ENCODE peak calls at places on chromosome 10, in four cellular contexts. T, S, N and Q are unnamed samples.

GRCh38 chr10:1452777-1453176 is 284.5 kb downstream of the ADARB2 start:
- DNase-seq in T (no peak), S (no peak), N (no peak), Q (no peak)

GRCh38 chr10:46019541-46020343 is 10.7 kb downstream of the NCOA4 start:
- DNase-seq in T (no peak), S (no peak), N (no peak), Q (no peak)

GRCh38 chr10:132550366-132551092 is 12.9 kb downstream of the INPP5A start:
- DNase-seq in T (no peak), S (no peak), N (no peak), Q (no peak)

GRCh38 chr10:30114871-30115270 is 55.5 kb upstream of the JCAD start:
- DNase-seq in T (no peak), S (peak), N (no peak), Q (no peak)

GRCh38 chr10:103678104-103678526 is 177.3 kb downstream of the SH3PXD2A start:
- DNase-seq in T (peak), S (no peak), N (peak), Q (peak)

GRCh38 chr10:119347181-119347974 is 140.0 kb downstream of the GRK5 start:
- DNase-seq in T (no peak), S (no peak), N (no peak), Q (no peak)

GRCh38 chr10:8600192-8600591 is 545.7 kb downstream of the GATA3 start:
- DNase-seq in T (no peak), S (no peak), N (no peak), Q (no peak)

GRCh38 chr10:51196508-51197175 is 122.4 kb downstream of the PRKG1 start:
- DNase-seq in T (no peak), S (no peak), N (no peak), Q (no peak)

GRCh38 chr10:78002541-78003284 is 26.6 kb downstream of the POLR3A start:
- DNase-seq in T (no peak), S (no peak), N (no peak), Q (no peak)

GRCh38 chr10:19531324-19531723 is 284.9 kb upstream of the PLXDC2 start:
- DNase-seq in T (no peak), S (no peak), N (no peak), Q (no peak)

GRCh38 chr10:6699336-6699735 is 119.3 kb upstream of the PRKCQ start:
- DNase-seq in T (no peak), S (no peak), N (no peak), Q (no peak)

GRCh38 chr10:93461807-93462178 is 20.3 kb downstream of the MYOF start:
- DNase-seq in T (no peak), S (no peak), N (no peak), Q (no peak)

GRCh38 chr10:66234872-66235271 is 691.0 kb upstream of the LRRTM3 start:
- DNase-seq in T (no peak), S (no peak), N (no peak), Q (no peak)